ENCODE peak calls at places on chromosome 12, in four cellular contexts. F, T, I and Z are unnamed samples.

GRCh38 chr12:76259660-76260389 is 88.4 kb downstream of the BBS10 start:
- DNase-seq in F (peak), T (no peak), I (peak), Z (peak)

GRCh38 chr12:100913872-100914600 is 119.5 kb downstream of the ANO4 start:
- DNase-seq in F (peak), T (no peak), I (no peak), Z (no peak)

GRCh38 chr12:24898606-24899005 is 50.3 kb downstream of the BCAT1 start:
- DNase-seq in F (no peak), T (no peak), I (no peak), Z (no peak)

GRCh38 chr12:67034110-67034879 is 234.9 kb upstream of the CAND1 start:
- DNase-seq in F (no peak), T (peak), I (no peak), Z (no peak)

GRCh38 chr12:4271433-4272013 is 2.0 kb upstream of the CCND2 start:
- DNase-seq in F (no peak), T (no peak), I (no peak), Z (no peak)

GRCh38 chr12:52036587-52037171 is 14.6 kb upstream of the NR4A1 start:
- DNase-seq in F (peak), T (peak), I (no peak), Z (peak)

GRCh38 chr12:31922341-31923062 is 36.7 kb upstream of the RESF1 start:
- DNase-seq in F (no peak), T (no peak), I (no peak), Z (peak)

GRCh38 chr12:57543666-57544065 is 3.3 kb downstream of the DCTN2 start:
- DNase-seq in F (no peak), T (peak), I (no peak), Z (no peak)

GRCh38 chr12:42953021-42953420 is 363.5 kb upstream of the PRICKLE1 start:
- DNase-seq in F (no peak), T (no peak), I (no peak), Z (no peak)